ENCODE peak calls at places on chromosomes 5 and 9, in five cellular contexts. O, F, I, X and T are unnamed samples.

GRCh38 chr5:143148461-143149170 is 254.9 kb downstream of the NR3C1 start:
- DNase-seq in X (no peak), F (peak), I (no peak), O (no peak), T (no peak)

GRCh38 chr5:93599427-93600146 is 16.6 kb downstream of the NR2F1 start:
- DNase-seq in F (no peak), X (no peak), I (no peak), O (no peak), T (no peak)

GRCh38 chr5:73213566-73213998 is 40.6 kb downstream of the TMEM174 start:
- DNase-seq in O (no peak), I (no peak), F (peak), X (no peak), T (no peak)

GRCh38 chr9:9560382-9561035 is 1052.3 kb downstream of the PTPRD start:
- DNase-seq in X (no peak), O (no peak), I (no peak), F (no peak), T (no peak)

GRCh38 chr5:134460551-134460950 is 48.9 kb upstream of the CDKN2AIPNL start:
- DNase-seq in F (no peak), X (no peak), I (no peak), O (no peak), T (no peak)

GRCh38 chr5:13664377-13664776 is 280.1 kb downstream of the DNAH5 start:
- DNase-seq in O (no peak), F (peak), X (no peak), I (no peak), T (no peak)

GRCh38 chr9:19085295-19085694 is 17.4 kb downstream of the HAUS6 start:
- DNase-seq in F (peak), X (no peak), I (peak), O (no peak), T (no peak)

GRCh38 chr5:177412603-177413233 is 3.4 kb upstream of the F12 start:
- DNase-seq in I (no peak), X (no peak), F (no peak), O (no peak), T (no peak)

GRCh38 chr9:134545213-134546211 is 96.1 kb upstream of the COL5A1 start:
- DNase-seq in X (peak), I (no peak), F (peak), O (no peak), T (no peak)

GRCh38 chr9:31153250-31153840 is 1231.1 kb upstream of the ACO1 start:
- DNase-seq in O (no peak), F (peak), I (no peak), X (no peak), T (no peak)

GRCh38 chr5:172789687-172790495 is 18.9 kb upstream of the DUSP1 start:
- DNase-seq in X (peak), F (peak), I (no peak), O (no peak), T (no peak)

GRCh38 chr5:150178262-150178661 is 11.6 kb upstream of the SLC6A7 start:
- DNase-seq in F (no peak), X (no peak), O (no peak), I (no peak), T (no peak)

GRCh38 chr9:16328349-16328748 is 542.1 kb downstream of the BNC2 start:
- DNase-seq in I (no peak), F (no peak), O (no peak), X (no peak), T (no peak)

GRCh38 chr5:128516978-128517377 is 21.1 kb downstream of the FBN2 start:
- DNase-seq in X (no peak), F (no peak), I (no peak), O (no peak), T (no peak)

GRCh38 chr9:128034821-128035764 is 32.0 kb downstream of the NAIF1 start:
- DNase-seq in F (peak), I (peak), O (peak), X (peak), T (no peak)

GRCh38 chr5:11494340-11494739 is 409.9 kb downstream of the CTNND2 start:
- DNase-seq in X (no peak), F (no peak), O (no peak), I (peak), T (no peak)

GRCh38 chr9:69497816-69498215 is 172.8 kb downstream of the ENTREP1 start:
- DNase-seq in F (no peak), X (no peak), O (no peak), I (no peak), T (no peak)